ENCODE peak calls at places on chromosomes 16 and 17, in nine cellular contexts. P is B cell; S is ascending aorta; W is posterior cingulate gyrus; U is stimulated activated CD4-positive, alpha-beta T cell treated with anti-CD3 and anti-CD28 coated beads, Interleukin-12 subunit alpha, Interleukin-12 subunit beta, amount 100 ng/mL, for 24 hours; K is nucleus accumbens; X is cardiac fibroblast; Q is NAMALWA; B is activated CD4-positive, alpha-beta T cell treated with anti-CD3 and anti-CD28 coated beads, Interleukin-2, amount 50 U/mL, for 4 hours. N is an unnamed sample.

GRCh38 chr16:22898874-22899348 is 84.9 kb downstream of the HS3ST2 start:
- DNase-seq in P (peak), S (peak), W (peak), U (peak), K (peak), X (peak), Q (peak), B (peak), N (peak)

GRCh38 chr16:68417711-68418301 is 30.5 kb downstream of the SMPD3 start:
- DNase-seq in P (peak), S (no peak), W (no peak), U (peak), K (no peak), X (no peak), Q (peak), B (peak), N (peak)

GRCh38 chr17:65219124-65219523 is 82.0 kb downstream of the RGS9 start:
- DNase-seq in P (no peak), S (no peak), W (no peak), U (no peak), K (no peak), X (no peak), Q (no peak), B (no peak), N (peak)

GRCh38 chr16:69796285-69797118 is 34.4 kb downstream of the WWP2 start:
- DNase-seq in P (peak), S (no peak), W (no peak), U (no peak), K (no peak), X (peak), Q (peak), B (no peak), N (peak)

GRCh38 chr17:57120814-57121213 is 35.8 kb downstream of the AKAP1 start:
- DNase-seq in P (no peak), S (no peak), W (no peak), U (no peak), K (no peak), X (no peak), Q (no peak), B (no peak), N (no peak)

GRCh38 chr17:82965371-82965770 is 114.0 kb upstream of the METRNL start:
- DNase-seq in P (no peak), S (no peak), W (no peak), U (no peak), K (no peak), X (no peak), Q (no peak), B (no peak), N (no peak)

GRCh38 chr16:53415504-53415903 is 18.8 kb upstream of the RBL2 start:
- DNase-seq in P (no peak), S (no peak), W (no peak), U (no peak), K (no peak), X (no peak), Q (no peak), B (no peak), N (peak)

GRCh38 chr16:86669937-86670772 is 91.8 kb downstream of the FOXL1 start:
- DNase-seq in P (no peak), S (peak), W (no peak), U (no peak), K (peak), X (no peak), Q (no peak), B (no peak), N (no peak)

GRCh38 chr16:70522216-70523000 is 946 bp downstream of the COG4 start:
- DNase-seq in P (no peak), S (no peak), W (no peak), U (no peak), K (no peak), X (no peak), Q (peak), B (no peak), N (no peak)

GRCh38 chr16:88066680-88067529 is 115.7 kb downstream of the BANP start:
- DNase-seq in P (no peak), S (no peak), W (peak), U (no peak), K (no peak), X (no peak), Q (no peak), B (no peak), N (no peak)

GRCh38 chr16:88067530-88068411 is 116.5 kb downstream of the BANP start:
- DNase-seq in P (no peak), S (no peak), W (peak), U (no peak), K (no peak), X (no peak), Q (no peak), B (no peak), N (no peak)

GRCh38 chr17:12549499-12549901 is 116.2 kb upstream of the MYOCD start:
- DNase-seq in P (no peak), S (peak), W (no peak), U (no peak), K (no peak), X (peak), Q (no peak), B (no peak), N (no peak)

GRCh38 chr16:84614914-84615813 is 2.7 kb downstream of the COTL1 start:
- DNase-seq in P (no peak), S (no peak), W (no peak), U (no peak), K (no peak), X (no peak), Q (no peak), B (no peak), N (no peak)

GRCh38 chr16:31423801-31424200 is 4.4 kb downstream of the COX6A2 start:
- DNase-seq in P (no peak), S (no peak), W (no peak), U (no peak), K (no peak), X (no peak), Q (no peak), B (no peak), N (no peak)

GRCh38 chr17:82238562-82239201 is 9.8 kb downstream of the SLC16A3 start:
- DNase-seq in P (peak), S (peak), W (peak), U (peak), K (peak), X (peak), Q (no peak), B (peak), N (no peak)

GRCh38 chr17:66365204-66365524 is 62.8 kb downstream of the PRKCA start:
- DNase-seq in P (no peak), S (no peak), W (no peak), U (no peak), K (no peak), X (no peak), Q (no peak), B (no peak), N (peak)

GRCh38 chr16:56347166-56347565 is 78.2 kb downstream of the AMFR start:
- DNase-seq in P (no peak), S (no peak), W (peak), U (no peak), K (no peak), X (no peak), Q (no peak), B (no peak), N (no peak)

N was measured in OCI-M1.